ENCODE peak calls at places on chromosomes 2 and 18, in six cellular contexts. One of them, this sample, is unnamed.

GRCh38 chr18:13624563-13625237 is 101.7 kb downstream of the FAM210A start:
- DNase-seq in GM20000: no peak
- DNase-seq in A549: no peak
- DNase-seq in prostate gland: no peak
- DNase-seq in neural progenitor cell: no peak
- DNase-seq in cardiac muscle cell: no peak
- DNase-seq in this sample: no peak

GRCh38 chr2:165870346-165870745 is 76.3 kb upstream of the GALNT3 start:
- DNase-seq in GM20000: no peak
- DNase-seq in A549: no peak
- DNase-seq in prostate gland: no peak
- DNase-seq in neural progenitor cell: no peak
- DNase-seq in cardiac muscle cell: no peak
- DNase-seq in this sample: no peak

GRCh38 chr2:25115902-25116301 is 52.5 kb downstream of the POMC start:
- DNase-seq in GM20000: no peak
- DNase-seq in A549: no peak
- DNase-seq in prostate gland: no peak
- DNase-seq in neural progenitor cell: no peak
- DNase-seq in cardiac muscle cell: peak
- DNase-seq in this sample: no peak

GRCh38 chr2:77008925-77009706 is 513.1 kb downstream of the LRRTM4 start:
- DNase-seq in GM20000: no peak
- DNase-seq in A549: no peak
- DNase-seq in prostate gland: no peak
- DNase-seq in neural progenitor cell: no peak
- DNase-seq in cardiac muscle cell: no peak
- DNase-seq in this sample: no peak

GRCh38 chr2:182817558-182817957 is 48.9 kb downstream of the FRZB start:
- DNase-seq in GM20000: no peak
- DNase-seq in A549: no peak
- DNase-seq in prostate gland: no peak
- DNase-seq in neural progenitor cell: no peak
- DNase-seq in cardiac muscle cell: no peak
- DNase-seq in this sample: no peak

GRCh38 chr18:23932385-23933067 is 82.0 kb upstream of the TTC39C start:
- DNase-seq in GM20000: no peak
- DNase-seq in A549: no peak
- DNase-seq in prostate gland: peak
- DNase-seq in neural progenitor cell: no peak
- DNase-seq in cardiac muscle cell: no peak
- DNase-seq in this sample: no peak

GRCh38 chr2:58425368-58425767 is 184.2 kb upstream of the FANCL start:
- DNase-seq in GM20000: no peak
- DNase-seq in A549: no peak
- DNase-seq in prostate gland: no peak
- DNase-seq in neural progenitor cell: no peak
- DNase-seq in cardiac muscle cell: no peak
- DNase-seq in this sample: no peak

GRCh38 chr18:80106482-80107051 is 2.5 kb upstream of the ADNP2 start:
- DNase-seq in GM20000: no peak
- DNase-seq in A549: no peak
- DNase-seq in prostate gland: no peak
- DNase-seq in neural progenitor cell: no peak
- DNase-seq in cardiac muscle cell: no peak
- DNase-seq in this sample: no peak

GRCh38 chr18:39340418-39340817 is 1774.8 kb upstream of the CELF4 start:
- DNase-seq in GM20000: no peak
- DNase-seq in A549: no peak
- DNase-seq in prostate gland: no peak
- DNase-seq in neural progenitor cell: no peak
- DNase-seq in cardiac muscle cell: no peak
- DNase-seq in this sample: no peak

GRCh38 chr2:225566798-225567197 is 167.3 kb downstream of the NYAP2 start:
- DNase-seq in GM20000: no peak
- DNase-seq in A549: no peak
- DNase-seq in prostate gland: no peak
- DNase-seq in neural progenitor cell: no peak
- DNase-seq in cardiac muscle cell: no peak
- DNase-seq in this sample: no peak

GRCh38 chr2:7024261-7024660 is 107.0 kb downstream of the RNF144A start:
- DNase-seq in GM20000: no peak
- DNase-seq in A549: no peak
- DNase-seq in prostate gland: no peak
- DNase-seq in neural progenitor cell: no peak
- DNase-seq in cardiac muscle cell: no peak
- DNase-seq in this sample: no peak

GRCh38 chr2:30656079-30656478 is 151.2 kb downstream of the CAPN13 start:
- DNase-seq in GM20000: no peak
- DNase-seq in A549: no peak
- DNase-seq in prostate gland: no peak
- DNase-seq in neural progenitor cell: no peak
- DNase-seq in cardiac muscle cell: no peak
- DNase-seq in this sample: no peak

GRCh38 chr2:24986397-24986796 is 14.6 kb upstream of the DNAJC27 start:
- DNase-seq in GM20000: no peak
- DNase-seq in A549: no peak
- DNase-seq in prostate gland: peak
- DNase-seq in neural progenitor cell: no peak
- DNase-seq in cardiac muscle cell: peak
- DNase-seq in this sample: no peak

GRCh38 chr2:109318150-109318948 is 189.3 kb downstream of the SH3RF3 start:
- DNase-seq in GM20000: no peak
- DNase-seq in A549: no peak
- DNase-seq in prostate gland: peak
- DNase-seq in neural progenitor cell: peak
- DNase-seq in cardiac muscle cell: no peak
- DNase-seq in this sample: no peak

GRCh38 chr2:118274841-118275510 is 186.7 kb downstream of the INSIG2 start:
- DNase-seq in GM20000: no peak
- DNase-seq in A549: no peak
- DNase-seq in prostate gland: no peak
- DNase-seq in neural progenitor cell: no peak
- DNase-seq in cardiac muscle cell: no peak
- DNase-seq in this sample: no peak

GRCh38 chr2:198918331-198918730 is 539.4 kb downstream of the SATB2 start:
- DNase-seq in GM20000: no peak
- DNase-seq in A549: no peak
- DNase-seq in prostate gland: no peak
- DNase-seq in neural progenitor cell: no peak
- DNase-seq in cardiac muscle cell: no peak
- DNase-seq in this sample: no peak

GRCh38 chr2:144827404-144827803 is 307.5 kb upstream of the ZEB2 start:
- DNase-seq in GM20000: no peak
- DNase-seq in A549: no peak
- DNase-seq in prostate gland: no peak
- DNase-seq in neural progenitor cell: no peak
- DNase-seq in cardiac muscle cell: peak
- DNase-seq in this sample: no peak

GRCh38 chr2:103875111-103875510 is 978.8 kb upstream of the POU3F3 start:
- DNase-seq in GM20000: no peak
- DNase-seq in A549: no peak
- DNase-seq in prostate gland: no peak
- DNase-seq in neural progenitor cell: no peak
- DNase-seq in cardiac muscle cell: no peak
- DNase-seq in this sample: no peak

GRCh38 chr2:224029876-224030275 is 9.2 kb downstream of the SERPINE2 start:
- DNase-seq in GM20000: no peak
- DNase-seq in A549: no peak
- DNase-seq in prostate gland: no peak
- DNase-seq in neural progenitor cell: no peak
- DNase-seq in cardiac muscle cell: no peak
- DNase-seq in this sample: no peak

GRCh38 chr2:148888003-148888501 is 13.0 kb downstream of the KIF5C start:
- DNase-seq in GM20000: no peak
- DNase-seq in A549: no peak
- DNase-seq in prostate gland: no peak
- DNase-seq in neural progenitor cell: peak
- DNase-seq in cardiac muscle cell: peak
- DNase-seq in this sample: no peak

GRCh38 chr2:71879509-71880184 is 268.0 kb downstream of the CYP26B1 start:
- DNase-seq in GM20000: no peak
- DNase-seq in A549: no peak
- DNase-seq in prostate gland: no peak
- DNase-seq in neural progenitor cell: no peak
- DNase-seq in cardiac muscle cell: no peak
- DNase-seq in this sample: no peak

GRCh38 chr2:170091461-170091860 is 86.5 kb upstream of the MYO3B start:
- DNase-seq in GM20000: no peak
- DNase-seq in A549: no peak
- DNase-seq in prostate gland: no peak
- DNase-seq in neural progenitor cell: no peak
- DNase-seq in cardiac muscle cell: no peak
- DNase-seq in this sample: no peak

GRCh38 chr2:199771948-199772692 is 78.9 kb downstream of the FTCDNL1 start:
- DNase-seq in GM20000: no peak
- DNase-seq in A549: no peak
- DNase-seq in prostate gland: no peak
- DNase-seq in neural progenitor cell: no peak
- DNase-seq in cardiac muscle cell: no peak
- DNase-seq in this sample: no peak

GRCh38 chr2:149329068-149329467 is 1.3 kb upstream of the LYPD6 start:
- DNase-seq in GM20000: no peak
- DNase-seq in A549: no peak
- DNase-seq in prostate gland: no peak
- DNase-seq in neural progenitor cell: no peak
- DNase-seq in cardiac muscle cell: no peak
- DNase-seq in this sample: no peak

GRCh38 chr2:69131983-69132675 is 119.2 kb downstream of the ANTXR1 start:
- DNase-seq in GM20000: no peak
- DNase-seq in A549: no peak
- DNase-seq in prostate gland: no peak
- DNase-seq in neural progenitor cell: no peak
- DNase-seq in cardiac muscle cell: no peak
- DNase-seq in this sample: no peak

GRCh38 chr18:57950542-57950941 is 93.5 kb upstream of the NEDD4L start:
- DNase-seq in GM20000: no peak
- DNase-seq in A549: no peak
- DNase-seq in prostate gland: no peak
- DNase-seq in neural progenitor cell: no peak
- DNase-seq in cardiac muscle cell: no peak
- DNase-seq in this sample: no peak

GRCh38 chr2:47065771-47066380 is 89.2 kb downstream of the STPG4 start:
- DNase-seq in GM20000: no peak
- DNase-seq in A549: no peak
- DNase-seq in prostate gland: no peak
- DNase-seq in neural progenitor cell: no peak
- DNase-seq in cardiac muscle cell: peak
- DNase-seq in this sample: no peak

GRCh38 chr2:45301307-45302010 is 292.2 kb upstream of the SIX2 start:
- DNase-seq in GM20000: no peak
- DNase-seq in A549: no peak
- DNase-seq in prostate gland: peak
- DNase-seq in neural progenitor cell: no peak
- DNase-seq in cardiac muscle cell: no peak
- DNase-seq in this sample: no peak
- TF ChIP-seq CTCF in GM20000: no peak
- TF ChIP-seq CTCF in A549: no peak
- TF ChIP-seq CTCF in prostate gland: no peak
- TF ChIP-seq CTCF in neural progenitor cell: no peak
- TF ChIP-seq CTCF in cardiac muscle cell: no peak
- TF ChIP-seq CTCF in this sample: no peak

GRCh38 chr2:152298754-152299153 is 36.2 kb upstream of the FMNL2 start:
- DNase-seq in GM20000: no peak
- DNase-seq in A549: no peak
- DNase-seq in prostate gland: no peak
- DNase-seq in neural progenitor cell: no peak
- DNase-seq in cardiac muscle cell: no peak
- DNase-seq in this sample: no peak

GRCh38 chr2:152297715-152298114 is 37.3 kb upstream of the FMNL2 start:
- DNase-seq in GM20000: no peak
- DNase-seq in A549: no peak
- DNase-seq in prostate gland: no peak
- DNase-seq in neural progenitor cell: no peak
- DNase-seq in cardiac muscle cell: no peak
- DNase-seq in this sample: no peak

GRCh38 chr2:152304845-152305244 is 30.1 kb upstream of the FMNL2 start:
- DNase-seq in GM20000: no peak
- DNase-seq in A549: no peak
- DNase-seq in prostate gland: no peak
- DNase-seq in neural progenitor cell: no peak
- DNase-seq in cardiac muscle cell: no peak
- DNase-seq in this sample: no peak

DNA sequence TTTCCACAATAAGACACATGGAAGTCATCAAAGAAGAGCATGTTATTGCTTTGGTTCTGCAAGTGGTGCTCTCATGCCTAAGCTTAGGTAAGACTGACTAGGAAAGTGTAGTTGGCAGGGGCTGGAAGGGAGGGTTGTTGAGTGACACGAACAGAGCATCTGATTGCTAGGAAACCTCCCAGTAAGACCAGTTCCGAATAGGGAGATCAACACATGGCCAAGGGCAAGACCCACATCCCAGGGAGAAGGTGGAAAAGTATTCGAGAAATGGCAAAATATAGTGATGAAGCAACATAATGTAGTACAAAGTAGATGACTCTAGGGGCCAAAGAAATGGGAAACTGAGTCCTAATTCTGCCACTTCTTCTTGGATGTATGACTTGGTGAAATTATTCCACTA is 33.8 kb upstream of the FMNL2 start:
- DNase-seq in GM20000: no peak
- DNase-seq in A549: no peak
- DNase-seq in prostate gland: no peak
- DNase-seq in neural progenitor cell: no peak
- DNase-seq in cardiac muscle cell: no peak
- DNase-seq in this sample: no peak
- TF ChIP-seq CTCF in GM20000: no peak
- TF ChIP-seq CTCF in A549: no peak
- TF ChIP-seq CTCF in prostate gland: no peak
- TF ChIP-seq CTCF in neural progenitor cell: no peak
- TF ChIP-seq CTCF in cardiac muscle cell: no peak
- TF ChIP-seq CTCF in this sample: no peak

GRCh38 chr2:152115952-152116351 is 17.1 kb upstream of the CACNB4 start:
- DNase-seq in GM20000: no peak
- DNase-seq in A549: no peak
- DNase-seq in prostate gland: no peak
- DNase-seq in neural progenitor cell: no peak
- DNase-seq in cardiac muscle cell: peak
- DNase-seq in this sample: no peak
- TF ChIP-seq CTCF in GM20000: no peak
- TF ChIP-seq CTCF in A549: peak
- TF ChIP-seq CTCF in prostate gland: no peak
- TF ChIP-seq CTCF in neural progenitor cell: peak
- TF ChIP-seq CTCF in cardiac muscle cell: peak
- TF ChIP-seq CTCF in this sample: peak

DNA sequence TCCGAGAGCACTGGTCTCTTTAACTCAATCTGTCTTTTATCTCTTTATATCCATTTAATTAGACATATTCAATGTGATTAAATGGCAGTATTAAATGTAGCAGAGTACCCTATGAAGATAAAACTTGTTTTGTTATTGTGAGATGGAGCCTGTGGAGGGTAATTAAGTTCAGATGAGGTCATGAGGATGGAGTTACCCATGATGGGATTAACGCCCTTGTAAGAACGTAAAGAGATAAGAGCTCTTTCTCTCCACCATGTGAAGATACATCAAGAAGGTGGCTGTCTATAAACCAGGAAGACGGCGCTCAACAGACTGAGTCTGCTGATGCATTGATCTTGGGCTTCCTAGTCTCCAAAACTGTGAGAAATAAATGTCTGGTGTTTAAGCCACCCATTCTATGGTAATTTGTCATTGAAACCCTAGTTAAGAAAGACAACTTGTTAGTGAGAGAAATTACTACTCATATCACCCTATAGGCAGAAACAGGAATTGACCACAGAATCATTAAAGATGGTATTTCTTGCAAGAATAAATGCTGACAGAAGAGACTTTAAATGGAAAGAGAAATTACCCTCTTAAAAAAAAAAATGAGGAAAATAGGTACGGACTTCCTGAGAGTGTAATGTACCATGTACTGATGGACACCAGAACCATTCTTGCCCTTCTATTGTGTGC is 738.7 kb upstream of the CHAC2 start:
- DNase-seq in GM20000: no peak
- DNase-seq in A549: no peak
- DNase-seq in prostate gland: no peak
- DNase-seq in neural progenitor cell: no peak
- DNase-seq in cardiac muscle cell: no peak
- DNase-seq in this sample: no peak
- TF ChIP-seq CTCF in GM20000: no peak
- TF ChIP-seq CTCF in A549: no peak
- TF ChIP-seq CTCF in prostate gland: peak
- TF ChIP-seq CTCF in neural progenitor cell: peak
- TF ChIP-seq CTCF in cardiac muscle cell: no peak
- TF ChIP-seq CTCF in this sample: peak